ENCODE peak calls at places on chromosomes 13 and 19, in five cellular contexts. F is tibial artery, H is Peyer's patch, J is HFF-Myc, Z is GM10248. W is an unnamed sample.

GRCh38 chr19:2446390-2446789 is 10.4 kb downstream of the LMNB2 start:
- DNase-seq in F (no peak), H (peak), J (no peak), Z (peak), W (no peak)

GRCh38 chr13:41544824-41545707 is 87.7 kb downstream of the RGCC start:
- DNase-seq in F (no peak), H (no peak), J (no peak), Z (no peak), W (no peak)

GRCh38 chr19:15452111-15453047 is 2.6 kb upstream of the WIZ start:
- DNase-seq in F (peak), H (peak), J (no peak), Z (no peak), W (no peak)

GRCh38 chr19:40588110-40588854 is 11.6 kb downstream of the SHKBP1 start:
- DNase-seq in F (no peak), H (no peak), J (no peak), Z (no peak), W (no peak)

GRCh38 chr19:45514376-45515051 is 7.2 kb downstream of the VASP start:
- DNase-seq in F (no peak), H (peak), J (no peak), Z (no peak), W (no peak)

GRCh38 chr19:491146-491741 is 5.0 kb upstream of the MADCAM1 start:
- DNase-seq in F (no peak), H (no peak), J (no peak), Z (no peak), W (no peak)

GRCh38 chr13:36131215-36131930 is at the start of gene DCLK1:
- DNase-seq in F (peak), H (no peak), J (no peak), Z (no peak), W (peak)

GRCh38 chr13:37960427-37960826 is 90.9 kb upstream of the TRPC4 start:
- DNase-seq in F (no peak), H (no peak), J (no peak), Z (no peak), W (no peak)

GRCh38 chr13:79043208-79043607 is 362.8 kb downstream of the RBM26 start:
- DNase-seq in F (no peak), H (no peak), J (no peak), Z (no peak), W (no peak)

GRCh38 chr19:2188708-2189385 is 25.1 kb downstream of the DOT1L start:
- DNase-seq in F (no peak), H (no peak), J (no peak), Z (no peak), W (peak)

GRCh38 chr19:19361075-19361594 is 40.5 kb downstream of the MAU2 start:
- DNase-seq in F (peak), H (peak), J (peak), Z (peak), W (no peak)

GRCh38 chr13:93727301-93728141 is 500.9 kb downstream of the GPC6 start:
- DNase-seq in F (no peak), H (no peak), J (peak), Z (no peak), W (no peak)

GRCh38 chr13:113774177-113775107 is 15.4 kb downstream of the TMEM255B start:
- DNase-seq in F (no peak), H (peak), J (no peak), Z (no peak), W (no peak)

GRCh38 chr13:48431987-48432615 is 19.2 kb upstream of the LPAR6 start:
- DNase-seq in F (no peak), H (no peak), J (no peak), Z (no peak), W (no peak)

GRCh38 chr19:11025445-11025844 is 63.8 kb upstream of the LDLR start:
- DNase-seq in F (no peak), H (no peak), J (no peak), Z (no peak), W (no peak)

GRCh38 chr19:7637374-7638256 is 705 bp downstream of the STXBP2 start:
- DNase-seq in F (no peak), H (peak), J (no peak), Z (peak), W (no peak)

GRCh38 chr19:39327990-39328705 is 7.5 kb upstream of the LRFN1 start:
- DNase-seq in F (peak), H (peak), J (no peak), Z (peak), W (no peak)

GRCh38 chr19:1884719-1885334 is 469 bp downstream of the ABHD17A start:
- DNase-seq in F (no peak), H (no peak), J (no peak), Z (no peak), W (no peak)

GRCh38 chr19:41657157-41657556 is 30.3 kb upstream of the CEACAM4 start:
- DNase-seq in F (no peak), H (no peak), J (no peak), Z (no peak), W (no peak)

GRCh38 chr13:89695343-89696257 is 1651.9 kb upstream of the MIR17HG start:
- DNase-seq in F (no peak), H (no peak), J (no peak), Z (no peak), W (no peak)

GRCh38 chr13:104014803-104015645 is 948.8 kb upstream of the SLC10A2 start:
- DNase-seq in F (no peak), H (no peak), J (no peak), Z (no peak), W (no peak)

GRCh38 chr13:94020426-94020825 is 459.1 kb downstream of the DCT start:
- DNase-seq in F (no peak), H (no peak), J (no peak), Z (no peak), W (no peak)

GRCh38 chr19:35949131-35949530 is 13.0 kb downstream of the LRFN3 start:
- DNase-seq in F (no peak), H (no peak), J (no peak), Z (no peak), W (no peak)

GRCh38 chr19:33197591-33198000 is 3.5 kb downstream of the LRP3 start:
- DNase-seq in F (no peak), H (no peak), J (no peak), Z (no peak), W (peak)

GRCh38 chr13:75633285-75633684 is 2.8 kb upstream of the LMO7 start:
- DNase-seq in F (no peak), H (no peak), J (peak), Z (no peak), W (no peak)

GRCh38 chr19:52297601-52298358 is 811 bp downstream of the ZNF480 start:
- DNase-seq in F (no peak), H (no peak), J (no peak), Z (peak), W (no peak)

GRCh38 chr13:105820415-105820814 is 715.0 kb downstream of the EFNB2 start:
- DNase-seq in F (no peak), H (no peak), J (no peak), Z (no peak), W (no peak)

GRCh38 chr13:62473190-62473943 is 1057.7 kb upstream of the PCDH20 start:
- DNase-seq in F (no peak), H (no peak), J (no peak), Z (no peak), W (no peak)

GRCh38 chr13:50386527-50387123 is 371.4 kb downstream of the KCNRG start:
- DNase-seq in F (no peak), H (no peak), J (no peak), Z (no peak), W (no peak)

GRCh38 chr13:78241278-78241919 is 322.8 kb upstream of the EDNRB start:
- DNase-seq in F (no peak), H (peak), J (no peak), Z (peak), W (no peak)

GRCh38 chr13:20616059-20616797 is 49.3 kb downstream of the IFT88 start:
- DNase-seq in F (no peak), H (no peak), J (peak), Z (no peak), W (no peak)

GRCh38 chr19:54462072-54462712 is 1.4 kb downstream of the LENG9 start:
- DNase-seq in F (no peak), H (no peak), J (no peak), Z (no peak), W (peak)

GRCh38 chr13:109105899-109106298 is 476.5 kb downstream of the MYO16 start:
- DNase-seq in F (no peak), H (no peak), J (no peak), Z (no peak), W (no peak)

GRCh38 chr13:99256283-99256682 is 1.9 kb downstream of the GPR18 start:
- DNase-seq in F (no peak), H (no peak), J (no peak), Z (no peak), W (no peak)

GRCh38 chr19:44072543-44073401 is 813 bp downstream of the ZNF284 start:
- DNase-seq in F (no peak), H (no peak), J (no peak), Z (peak), W (no peak)

GRCh38 chr19:29569038-29569911 is 36.8 kb upstream of the POP4 start:
- DNase-seq in F (no peak), H (no peak), J (no peak), Z (no peak), W (no peak)

GRCh38 chr13:72397265-72397664 is 330.2 kb downstream of the MZT1 start:
- DNase-seq in F (no peak), H (no peak), J (no peak), Z (no peak), W (no peak)

DNA sequence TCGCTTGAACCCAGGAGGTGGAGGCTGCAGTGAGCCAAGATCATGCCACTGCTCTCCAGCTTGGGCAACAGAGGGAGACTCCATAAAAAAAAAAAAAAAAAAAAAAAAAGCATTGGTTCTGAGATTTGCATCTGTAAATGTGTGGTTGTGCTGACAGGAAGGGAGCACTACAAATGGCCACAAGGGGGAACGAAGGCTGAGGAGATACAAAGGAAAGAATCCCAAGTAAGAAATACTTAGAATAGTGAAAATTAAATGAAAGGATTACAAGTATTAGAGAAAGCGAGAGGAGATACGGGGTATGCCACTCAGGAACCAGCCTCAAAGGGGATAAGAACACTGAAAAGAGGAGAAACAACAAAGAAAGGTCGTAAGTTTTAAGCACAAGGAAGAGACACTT is 284.9 kb downstream of the KLF12 start:
- DNase-seq in F (no peak), H (no peak), J (peak), Z (no peak), W (no peak)
- TF ChIP-seq CTCF in F (peak), H (peak), J (peak), Z (peak), W (peak)

GRCh38 chr19:56217039-56217949 is 15.2 kb downstream of the ZSCAN5C start:
- DNase-seq in F (peak), H (no peak), J (no peak), Z (peak), W (no peak)

GRCh38 chr19:56223481-56223880 is 21.4 kb downstream of the ZSCAN5C start:
- DNase-seq in F (no peak), H (no peak), J (no peak), Z (no peak), W (no peak)

GRCh38 chr19:56222901-56223300 is 20.8 kb downstream of the ZSCAN5C start:
- DNase-seq in F (no peak), H (no peak), J (no peak), Z (no peak), W (no peak)

DNA sequence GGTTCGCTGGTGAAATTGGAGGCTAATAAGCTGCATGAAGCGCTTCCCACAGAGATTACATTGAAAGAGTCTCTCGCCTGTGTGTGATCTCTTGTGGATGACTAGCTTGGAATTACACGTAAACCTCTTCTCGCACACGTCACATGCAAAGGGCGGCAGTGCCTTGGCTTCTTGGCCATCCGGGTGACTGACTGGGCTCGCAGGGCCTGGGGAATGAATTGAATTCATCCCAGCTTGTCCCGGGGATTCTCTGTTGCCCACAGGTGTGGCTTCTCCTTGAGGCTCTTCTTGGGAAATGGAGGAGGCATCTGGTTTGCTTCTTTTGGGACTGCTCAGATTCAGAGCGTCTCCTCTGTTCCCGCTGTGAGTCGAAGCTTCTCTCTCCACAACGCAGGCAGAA is 19.8 kb downstream of the ZSCAN5C start:
- DNase-seq in F (no peak), H (no peak), J (no peak), Z (no peak), W (no peak)
- TF ChIP-seq CTCF in F (no peak), H (no peak), J (no peak), Z (no peak), W (peak)

GRCh38 chr19:49118565-49119410 is at the start of gene C19orf73:
- DNase-seq in F (peak), H (peak), J (peak), Z (peak), W (peak)
- TF ChIP-seq CTCF in F (no peak), H (peak), J (no peak), Z (no peak), W (peak)

GRCh38 chr19:12346896-12347295 is 13.5 kb upstream of the ZNF563 start:
- DNase-seq in F (no peak), H (no peak), J (no peak), Z (no peak), W (no peak)
- TF ChIP-seq CTCF in F (no peak), H (peak), J (no peak), Z (no peak), W (no peak)

DNA sequence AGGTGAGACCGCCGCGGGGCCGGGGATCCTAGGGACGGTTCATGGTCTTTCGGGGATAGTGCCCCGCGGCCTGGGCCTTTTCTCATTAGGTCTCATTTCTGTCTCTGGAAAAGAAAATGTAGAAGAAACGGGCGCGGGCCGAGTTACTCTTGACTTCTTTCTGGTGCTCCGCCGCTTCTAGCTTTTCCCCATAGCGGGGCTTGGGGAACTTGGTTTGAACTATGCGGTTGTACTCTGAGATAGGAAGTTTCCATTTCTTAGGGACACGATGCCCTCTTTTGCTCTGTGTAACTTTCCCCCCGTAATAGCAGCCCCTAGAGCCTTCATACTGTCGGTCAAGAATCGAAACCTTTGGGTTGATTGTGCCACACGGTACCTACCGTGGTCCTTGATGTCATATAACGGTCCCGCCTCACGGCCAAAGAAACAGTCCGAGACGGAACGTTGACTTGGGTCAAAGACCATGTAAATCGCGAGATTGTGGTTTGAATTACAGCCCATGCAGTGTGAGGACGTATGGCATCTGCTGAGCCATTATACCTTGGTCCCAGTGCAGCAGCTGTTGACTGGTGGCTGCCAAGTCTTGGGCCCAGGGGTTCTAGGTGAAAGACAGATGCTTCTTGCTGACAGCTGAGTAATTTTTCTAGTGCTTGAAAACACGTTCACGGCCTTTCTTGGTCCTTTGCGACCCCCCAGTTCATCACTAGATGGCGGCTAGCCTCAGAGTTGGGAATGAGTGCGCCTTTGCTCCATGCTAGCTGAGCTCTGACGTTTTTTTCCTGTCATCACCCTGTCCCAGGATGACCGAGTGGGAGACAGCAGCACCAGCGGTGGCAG is 487 bp downstream of the RPS5 start:
- DNase-seq in F (no peak), H (no peak), J (no peak), Z (no peak), W (peak)
- TF ChIP-seq CTCF in F (no peak), H (no peak), J (no peak), Z (peak), W (peak)

GRCh38 chr13:33634526-33635111 is 183.3 kb upstream of the RFC3 start:
- DNase-seq in F (no peak), H (no peak), J (no peak), Z (no peak), W (no peak)
- TF ChIP-seq CTCF in F (no peak), H (no peak), J (no peak), Z (no peak), W (peak)

W was measured in chondrocyte.